ENCODE peak calls at places on chromosomes 3 and 15, in seven cellular contexts. B, H, L, P, A, N and W are unnamed samples.

GRCh38 chr3:71175722-71176365 is 407.7 kb downstream of the FOXP1 start:
- DNase-seq in L (no peak), H (no peak), N (no peak), A (no peak), B (no peak), P (no peak), W (no peak)

GRCh38 chr3:195715583-195716266 is 5.1 kb upstream of the MUC20 start:
- DNase-seq in L (no peak), P (peak), A (no peak), B (no peak), N (no peak), H (no peak), W (no peak)

GRCh38 chr3:12303532-12303931 is 14.7 kb downstream of the PPARG start:
- DNase-seq in N (no peak), B (no peak), A (no peak), L (no peak), P (peak), H (peak), W (no peak)

GRCh38 chr3:38542401-38543298 is 46.5 kb downstream of the EXOG start:
- DNase-seq in L (no peak), P (peak), N (no peak), B (no peak), H (no peak), A (peak), W (no peak)

GRCh38 chr3:88807471-88808090 is 299.8 kb upstream of the EPHA3 start:
- DNase-seq in L (no peak), B (no peak), H (peak), P (peak), A (peak), N (no peak), W (no peak)

GRCh38 chr3:98763814-98764691 is 913 bp downstream of the ST3GAL6 start:
- DNase-seq in A (no peak), N (no peak), B (no peak), L (no peak), P (no peak), H (no peak), W (no peak)

GRCh38 chr15:35603298-35603697 is 57.3 kb upstream of the DPH6 start:
- DNase-seq in P (peak), B (no peak), H (no peak), A (no peak), N (no peak), L (peak), W (no peak)

GRCh38 chr3:16028604-16029003 is 145.9 kb upstream of the GALNT15 start:
- DNase-seq in A (no peak), H (no peak), B (no peak), L (no peak), N (no peak), P (peak), W (no peak)

GRCh38 chr3:25420885-25421284 is 7.2 kb upstream of the RARB start:
- DNase-seq in L (no peak), P (peak), A (no peak), H (no peak), N (no peak), B (no peak), W (no peak)

GRCh38 chr15:72796515-72797337 is 13.2 kb upstream of the ADPGK start:
- DNase-seq in L (peak), P (peak), H (peak), B (peak), N (peak), A (peak), W (peak)